ENCODE peak calls at places on chromosome 3, in six cellular contexts. Z, T, O, C, S and L are unnamed samples. For H3K9me3, the result is how much of the 10 kb centered on the place peaks cover.

GRCh38 chr3:37272743-37273142 is 98.4 kb upstream of the LRRFIP2 start:
- DNase-seq in S (no peak), T (no peak), Z (no peak), O (no peak), C (no peak), L (no peak)

GRCh38 chr3:109050591-109051167 is 67.3 kb downstream of the MORC1 start:
- DNase-seq in T (no peak), C (no peak), S (no peak), Z (no peak), O (peak), L (no peak)

GRCh38 chr3:123536153-123536895 is 48.5 kb downstream of the HACD2 start:
- DNase-seq in O (no peak), T (no peak), Z (no peak), C (no peak), S (no peak), L (no peak)

GRCh38 chr3:113638910-113639309 is 57.5 kb downstream of the USF3 start:
- DNase-seq in C (no peak), S (no peak), T (no peak), Z (no peak), O (no peak), L (no peak)

GRCh38 chr3:103057477-103057876 is 622.7 kb downstream of the ZPLD1 start:
- DNase-seq in O (no peak), Z (no peak), C (no peak), T (no peak), S (no peak), L (no peak)

GRCh38 chr3:134009345-134010000 is 20.3 kb downstream of the SLCO2A1 start:
- DNase-seq in T (no peak), S (no peak), Z (no peak), O (no peak), C (no peak), L (no peak)

GRCh38 chr3:12994607-12995388 is 78.4 kb downstream of the IQSEC1 start:
- DNase-seq in Z (peak), C (peak), T (peak), S (peak), O (peak), L (peak)

GRCh38 chr3:8505621-8506020 is 4.0 kb downstream of the LMCD1 start:
- DNase-seq in T (peak), S (no peak), Z (no peak), O (no peak), C (no peak), L (no peak)

GRCh38 chr3:16484216-16484615 is 29.3 kb downstream of the RFTN1 start:
- DNase-seq in O (no peak), S (no peak), T (peak), C (peak), Z (peak), L (no peak)

GRCh38 chr3:36525115-36525711 is 144.9 kb downstream of the STAC start:
- DNase-seq in Z (no peak), S (no peak), O (no peak), T (no peak), C (no peak), L (no peak)

GRCh38 chr3:141686477-141687280 is 51.4 kb upstream of the RNF7 start:
- DNase-seq in Z (peak), T (peak), C (no peak), S (peak), O (no peak), L (peak)

GRCh38 chr3:37639922-37640321 is 221.8 kb upstream of the CTDSPL start:
- DNase-seq in O (no peak), C (no peak), Z (no peak), S (no peak), T (no peak), L (no peak)

GRCh38 chr3:127670229-127670559 is 2.6 kb upstream of the ABTB1 start:
- DNase-seq in Z (peak), S (no peak), T (no peak), O (no peak), C (no peak), L (no peak)

GRCh38 chr3:50121416-50122032 is 32.8 kb downstream of the RBM5 start:
- DNase-seq in O (peak), C (peak), T (peak), S (peak), Z (peak), L (peak)

GRCh38 chr3:197226179-197226578 is 72.2 kb downstream of the DLG1 start:
- DNase-seq in T (no peak), C (no peak), O (no peak), Z (no peak), S (no peak), L (no peak)

GRCh38 chr3:183393625-183394024 is 34.8 kb downstream of the MCF2L2 start:
- DNase-seq in S (no peak), T (no peak), Z (no peak), O (no peak), C (no peak), L (no peak)

GRCh38 chr3:99023590-99024192 is 122.2 kb upstream of the DCBLD2 start:
- DNase-seq in O (peak), S (no peak), C (peak), T (no peak), Z (no peak), L (no peak)

GRCh38 chr3:182258538-182259177 is 534.6 kb upstream of the ATP11B start:
- DNase-seq in S (no peak), C (no peak), O (peak), T (no peak), Z (no peak), L (peak)

GRCh38 chr3:45593708-45594601 is 596 bp upstream of the LIMD1 start:
- DNase-seq in T (peak), Z (peak), C (no peak), S (peak), O (peak), L (no peak)

GRCh38 chr3:27589795-27590194 is 105.6 kb upstream of the SLC4A7 start:
- DNase-seq in Z (no peak), C (no peak), S (no peak), O (no peak), T (no peak), L (no peak)

DNA sequence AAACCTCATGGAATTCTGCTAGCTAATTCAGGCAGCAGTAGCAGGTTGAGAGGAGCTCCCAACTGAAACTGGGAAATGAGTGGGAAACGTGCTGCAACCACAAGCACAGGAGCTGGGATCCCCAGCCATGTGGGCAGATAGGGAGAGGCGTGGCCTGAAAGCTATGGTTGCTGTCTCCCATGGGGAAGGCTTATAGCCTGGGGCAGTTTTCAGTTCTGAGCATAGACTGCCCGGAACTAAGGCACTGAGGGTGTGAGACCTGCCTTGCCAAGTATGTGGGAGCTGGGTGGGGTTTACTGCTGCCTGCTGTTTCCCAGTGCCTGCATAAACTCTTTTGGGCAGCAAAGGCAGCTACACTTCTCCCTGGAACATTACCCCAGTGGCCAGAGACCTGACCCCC is 229.5 kb downstream of the TUSC7 start:
- DNase-seq in O (no peak), C (no peak), S (no peak), Z (no peak), T (no peak), L (no peak)
- H3K9me3 ChIP-seq in O (under half), C (under half), S (under half), Z (under half), T (under half), L (under half)

GRCh38 chr3:733313-733712 is 359.5 kb upstream of the CNTN6 start:
- DNase-seq in O (no peak), Z (no peak), S (no peak), T (no peak), C (no peak), L (no peak)
- H3K9me3 ChIP-seq in O (under half), Z (under half), S (under half), T (under half), C (under half), L (under half)

DNA sequence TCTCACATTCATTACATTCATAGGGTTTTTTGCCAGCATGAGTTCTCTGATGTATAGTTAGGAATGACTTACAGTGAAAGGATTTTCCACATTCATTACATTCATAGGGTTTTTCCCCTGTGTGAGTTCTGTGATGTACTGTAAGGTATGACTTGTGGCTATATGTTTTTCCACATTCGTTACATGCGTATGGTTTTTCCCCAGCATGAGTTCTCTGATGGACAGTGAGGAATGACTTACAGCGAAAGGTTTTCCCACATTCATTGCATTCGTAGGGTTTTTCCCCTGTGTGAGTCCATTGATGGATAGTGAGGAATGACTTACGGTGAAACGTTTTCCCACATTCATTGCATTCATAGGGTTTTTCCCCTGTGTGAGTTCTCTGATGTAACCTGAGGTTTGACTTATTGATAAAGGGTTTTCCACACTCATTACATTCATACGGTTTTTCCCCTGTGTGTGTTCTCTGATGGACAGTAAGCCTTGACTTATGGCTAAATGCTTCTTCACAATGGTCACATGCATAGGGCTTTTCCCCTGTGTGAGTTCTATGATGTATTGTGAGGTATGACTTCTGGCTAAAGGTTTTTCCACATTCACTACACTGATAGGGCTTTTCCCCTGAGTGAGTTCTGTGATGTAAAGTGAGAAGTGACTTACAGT is 47.4 kb downstream of the ZNF717 start:
- DNase-seq in C (no peak), O (no peak), Z (no peak), S (no peak), T (no peak), L (no peak)
- H3K9me3 ChIP-seq in C (half or more), O (under half), Z (half or more), S (half or more), T (half or more), L (under half)

GRCh38 chr3:107063351-107063750 is 313.9 kb upstream of the CCDC54 start:
- DNase-seq in T (no peak), O (no peak), Z (no peak), S (no peak), C (no peak), L (no peak)

GRCh38 chr3:107065094-107065861 is 312.0 kb upstream of the CCDC54 start:
- DNase-seq in S (no peak), T (no peak), O (no peak), Z (no peak), C (no peak), L (no peak)

GRCh38 chr3:107068980-107069379 is 308.3 kb upstream of the CCDC54 start:
- DNase-seq in S (no peak), Z (no peak), T (no peak), C (peak), O (no peak), L (no peak)

GRCh38 chr3:107064445-107065060 is 312.7 kb upstream of the CCDC54 start:
- DNase-seq in S (no peak), Z (no peak), O (peak), C (peak), T (peak), L (peak)

DNA sequence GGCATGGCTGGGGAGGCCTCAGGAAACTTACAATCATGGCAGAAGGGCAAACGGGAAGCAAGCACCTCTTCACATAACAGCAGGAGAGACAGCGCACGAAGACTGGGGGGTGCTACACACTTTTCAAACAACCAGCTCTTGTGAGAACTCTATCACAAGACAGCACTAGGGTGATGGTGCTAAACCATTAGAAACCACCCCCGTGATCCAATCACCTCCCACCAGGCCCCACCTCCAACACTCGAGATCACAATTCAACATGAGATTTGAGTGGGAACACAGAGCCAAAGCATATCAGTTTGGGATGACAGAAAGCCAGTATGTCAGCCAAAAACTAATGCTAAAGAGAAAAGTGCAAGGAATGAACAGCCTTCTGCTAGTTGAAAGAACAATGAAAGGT is 309.8 kb upstream of the CCDC54 start:
- DNase-seq in T (no peak), C (no peak), S (no peak), Z (no peak), O (no peak), L (no peak)
- H3K9me3 ChIP-seq in T (under half), C (under half), S (under half), Z (under half), O (under half), L (under half)

GRCh38 chr3:1002010-1002409 is 90.8 kb upstream of the CNTN6 start:
- DNase-seq in Z (no peak), T (no peak), S (no peak), C (no peak), O (no peak), L (no peak)
- H3K9me3 ChIP-seq in Z (under half), T (under half), S (under half), C (under half), O (under half), L (under half)

GRCh38 chr3:115111632-115112031 is 35.5 kb downstream of the ZBTB20 start:
- DNase-seq in T (no peak), S (no peak), O (no peak), C (no peak), Z (no peak), L (no peak)
- H3K9me3 ChIP-seq in T (under half), S (under half), O (under half), C (under half), Z (under half), L (under half)